ENCODE peak calls at places on chromosomes 7 and 10, in seven cellular contexts. X is esophagus squamous epithelium, L is A549, P is neural progenitor cell, T is right lobe of liver, N is HCT116, R is heart right ventricle. A is an unnamed sample.

GRCh38 chr10:77082601-77083252 is 554.9 kb downstream of the KCNMA1 start:
- DNase-seq in X (no peak), L (no peak), P (peak), T (no peak), N (no peak), R (no peak), A (no peak)

GRCh38 chr7:114419441-114420107 is 5.0 kb downstream of the FOXP2 start:
- DNase-seq in X (no peak), L (no peak), P (no peak), T (no peak), N (no peak), R (no peak), A (no peak)

GRCh38 chr10:98427011-98427515 is 12.1 kb upstream of the PYROXD2 start:
- DNase-seq in X (no peak), L (no peak), P (no peak), T (no peak), N (no peak), R (no peak), A (no peak)

GRCh38 chr7:140079121-140079536 is 16.4 kb upstream of the PARP12 start:
- DNase-seq in X (no peak), L (peak), P (peak), T (no peak), N (no peak), R (no peak), A (peak)

GRCh38 chr10:78838141-78838540 is 230.6 kb upstream of the ZMIZ1 start:
- DNase-seq in X (no peak), L (no peak), P (no peak), T (no peak), N (no peak), R (no peak), A (no peak)

GRCh38 chr10:101224910-101225823 is 4.1 kb downstream of the LBX1 start:
- DNase-seq in X (no peak), L (no peak), P (peak), T (no peak), N (no peak), R (no peak), A (no peak)

GRCh38 chr10:71218046-71218832 is 5.9 kb downstream of the UNC5B start:
- DNase-seq in X (no peak), L (no peak), P (no peak), T (no peak), N (peak), R (no peak), A (no peak)

GRCh38 chr7:113217314-113217713 is 99.0 kb upstream of the SMIM30 start:
- DNase-seq in X (no peak), L (no peak), P (no peak), T (no peak), N (no peak), R (no peak), A (no peak)

GRCh38 chr10:30818010-30818660 is 188.6 kb upstream of the LYZL2 start:
- DNase-seq in X (no peak), L (no peak), P (no peak), T (peak), N (no peak), R (peak), A (peak)

GRCh38 chr7:138257459-138258193 is 181.4 kb downstream of the AKR1D1 start:
- DNase-seq in X (no peak), L (no peak), P (no peak), T (no peak), N (no peak), R (peak), A (peak)

GRCh38 chr10:102535481-102536147 is 31.8 kb downstream of the SUFU start:
- DNase-seq in X (no peak), L (no peak), P (no peak), T (no peak), N (no peak), R (no peak), A (no peak)

GRCh38 chr10:74988055-74988773 is 123.2 kb upstream of the SAMD8 start:
- DNase-seq in X (no peak), L (no peak), P (no peak), T (no peak), N (no peak), R (no peak), A (no peak)

GRCh38 chr7:40008218-40008815 is 58.3 kb downstream of the CDK13 start:
- DNase-seq in X (no peak), L (peak), P (no peak), T (no peak), N (no peak), R (no peak), A (peak)

GRCh38 chr10:98371421-98371820 is 43.6 kb downstream of the PYROXD2 start:
- DNase-seq in X (no peak), L (no peak), P (no peak), T (no peak), N (no peak), R (no peak), A (no peak)

GRCh38 chr10:21526952-21527633 is 1.6 kb upstream of the SKIDA1 start:
- DNase-seq in X (no peak), L (no peak), P (peak), T (peak), N (no peak), R (peak), A (peak)

GRCh38 chr7:4266270-4267040 is 415.6 kb upstream of the FOXK1 start:
- DNase-seq in X (no peak), L (no peak), P (no peak), T (no peak), N (no peak), R (no peak), A (no peak)

GRCh38 chr10:68231916-68232315 is at the start of gene ATOH7:
- DNase-seq in X (no peak), L (no peak), P (peak), T (no peak), N (no peak), R (no peak), A (no peak)

GRCh38 chr10:21650353-21650752 is 116.3 kb downstream of the MLLT10 start:
- DNase-seq in X (no peak), L (no peak), P (no peak), T (no peak), N (no peak), R (no peak), A (no peak)

GRCh38 chr10:118692911-118693310 is 61.9 kb downstream of the CACUL1 start:
- DNase-seq in X (no peak), L (no peak), P (no peak), T (no peak), N (no peak), R (no peak), A (peak)

GRCh38 chr7:128847721-128848211 is 14.9 kb upstream of the ATP6V1F start:
- DNase-seq in X (no peak), L (no peak), P (no peak), T (no peak), N (no peak), R (no peak), A (no peak)

GRCh38 chr7:2175091-2175490 is 57.7 kb downstream of the MAD1L1 start:
- DNase-seq in X (no peak), L (no peak), P (no peak), T (no peak), N (no peak), R (no peak), A (peak)

GRCh38 chr7:111012799-111013675 is 77.9 kb upstream of the LRRN3 start:
- DNase-seq in X (no peak), L (no peak), P (no peak), T (no peak), N (no peak), R (no peak), A (no peak)

GRCh38 chr10:68992721-68993440 is 4.3 kb downstream of the KIFBP start:
- DNase-seq in X (no peak), L (no peak), P (no peak), T (no peak), N (no peak), R (peak), A (peak)

GRCh38 chr10:60281331-60281730 is 108.3 kb downstream of the ANK3 start:
- DNase-seq in X (no peak), L (no peak), P (no peak), T (no peak), N (no peak), R (no peak), A (no peak)

GRCh38 chr10:48697091-48697490 is 12.4 kb downstream of the WDFY4 start:
- DNase-seq in X (no peak), L (no peak), P (no peak), T (no peak), N (no peak), R (no peak), A (no peak)

GRCh38 chr7:120805636-120806388 is 52.1 kb downstream of the TSPAN12 start:
- DNase-seq in X (no peak), L (peak), P (peak), T (no peak), N (peak), R (peak), A (peak)

GRCh38 chr7:124423863-124424262 is 341.7 kb downstream of the GPR37 start:
- DNase-seq in X (no peak), L (no peak), P (no peak), T (no peak), N (no peak), R (no peak), A (no peak)

GRCh38 chr7:156446990-156447389 is 193.6 kb upstream of the RNF32 start:
- DNase-seq in X (no peak), L (no peak), P (no peak), T (no peak), N (no peak), R (no peak), A (no peak)

GRCh38 chr7:106111671-106112117 is 418 bp downstream of the SYPL1 start:
- DNase-seq in X (no peak), L (peak), P (peak), T (peak), N (peak), R (peak), A (peak)

GRCh38 chr10:87966454-87966853 is 103.0 kb downstream of the PTEN start:
- DNase-seq in X (no peak), L (no peak), P (no peak), T (no peak), N (no peak), R (no peak), A (no peak)

GRCh38 chr7:134844200-134844599 is 64.8 kb downstream of the CALD1 start:
- DNase-seq in X (no peak), L (no peak), P (no peak), T (no peak), N (no peak), R (no peak), A (no peak)

GRCh38 chr7:43586251-43586900 is 3.5 kb downstream of the STK17A start:
- DNase-seq in X (no peak), L (no peak), P (no peak), T (no peak), N (no peak), R (no peak), A (no peak)

GRCh38 chr7:43590862-43591550 is 8.1 kb downstream of the STK17A start:
- DNase-seq in X (no peak), L (no peak), P (no peak), T (no peak), N (no peak), R (no peak), A (no peak)

GRCh38 chr7:43589728-43590127 is 6.8 kb downstream of the STK17A start:
- DNase-seq in X (no peak), L (no peak), P (no peak), T (no peak), N (no peak), R (no peak), A (no peak)

GRCh38 chr7:43589133-43589478 is 6.2 kb downstream of the STK17A start:
- DNase-seq in X (no peak), L (no peak), P (no peak), T (no peak), N (no peak), R (no peak), A (no peak)

GRCh38 chr7:43588477-43589132 is 5.7 kb downstream of the STK17A start:
- DNase-seq in X (no peak), L (no peak), P (no peak), T (no peak), N (no peak), R (no peak), A (no peak)
- H3K27ac ChIP-seq in X (no peak), L (no peak), P (no peak), T (no peak), N (no peak), R (no peak), A (no peak)

DNA sequence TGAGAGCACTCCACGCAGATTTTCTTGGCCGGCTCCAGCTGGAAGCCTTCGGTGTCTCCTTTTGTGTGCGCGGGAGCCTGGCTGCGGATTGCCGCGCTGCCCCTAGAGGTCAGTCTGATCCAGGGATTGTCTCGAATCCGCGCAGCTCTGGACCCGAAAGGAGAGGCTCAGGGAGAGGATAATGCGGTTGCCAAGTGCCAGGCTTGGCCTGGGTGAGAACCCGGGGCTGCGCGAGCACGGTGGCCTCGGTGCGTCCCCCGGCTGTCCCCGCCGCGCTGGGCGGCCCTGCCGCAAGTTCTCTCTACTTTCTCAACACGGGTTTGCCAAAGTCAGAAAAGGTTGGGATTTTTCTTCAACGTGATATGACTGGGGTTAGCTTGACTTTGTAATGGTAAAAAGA is 140.9 kb downstream of the ADCYAP1R1 start:
- DNase-seq in X (no peak), L (peak), P (peak), T (peak), N (peak), R (peak), A (peak)
- TF ChIP-seq CTCF in X (peak), L (peak), P (peak), T (peak), N (peak), R (peak), A (peak)

GRCh38 chr7:158818325-158819213 is 10.7 kb downstream of the ESYT2 start:
- DNase-seq in X (peak), L (peak), P (peak), T (peak), N (peak), R (peak), A (peak)
- H3K4me3 ChIP-seq in X (peak), L (peak), P (no peak), T (no peak), N (peak), R (peak), A (peak)

GRCh38 chr10:112711366-112711765 is 238.7 kb upstream of the TCF7L2 start:
- DNase-seq in X (no peak), L (no peak), P (no peak), T (no peak), N (no peak), R (no peak), A (peak)

GRCh38 chr10:112712536-112712935 is 237.5 kb upstream of the TCF7L2 start:
- DNase-seq in X (no peak), L (no peak), P (no peak), T (no peak), N (no peak), R (no peak), A (no peak)

GRCh38 chr10:112715581-112715980 is 234.5 kb upstream of the TCF7L2 start:
- DNase-seq in X (no peak), L (no peak), P (no peak), T (no peak), N (no peak), R (no peak), A (no peak)

GRCh38 chr10:112716076-112716475 is 234.0 kb upstream of the TCF7L2 start:
- DNase-seq in X (no peak), L (no peak), P (no peak), T (no peak), N (no peak), R (no peak), A (no peak)

DNA sequence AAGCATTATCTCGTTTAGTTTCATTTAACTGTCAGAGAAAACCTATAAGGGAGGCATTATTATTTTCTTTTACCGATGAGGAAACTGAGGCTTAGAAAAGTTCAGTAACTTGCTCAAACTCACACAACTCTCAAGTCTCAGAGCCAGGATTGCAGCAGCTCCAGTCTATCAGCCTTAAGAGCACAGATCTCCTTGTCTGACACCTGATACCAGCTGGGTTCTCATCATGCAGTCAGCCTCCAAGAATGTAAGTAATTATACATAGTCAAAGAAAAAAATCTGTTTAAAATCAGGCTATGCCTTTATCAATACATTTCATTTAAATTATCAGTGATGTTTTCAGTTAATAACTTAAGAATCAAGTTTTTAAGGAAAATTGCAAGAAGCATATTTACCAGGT is 236.6 kb upstream of the TCF7L2 start:
- DNase-seq in X (no peak), L (no peak), P (no peak), T (no peak), N (no peak), R (no peak), A (no peak)
- H3K27ac ChIP-seq in X (no peak), L (no peak), P (no peak), T (no peak), N (no peak), R (no peak), A (no peak)

GRCh38 chr7:12519682-12520009 is 50.9 kb upstream of the SCIN start:
- DNase-seq in X (no peak), L (no peak), P (no peak), T (no peak), N (no peak), R (no peak), A (no peak)

GRCh38 chr7:12518920-12519681 is 51.4 kb upstream of the SCIN start:
- DNase-seq in X (no peak), L (peak), P (peak), T (no peak), N (no peak), R (no peak), A (no peak)

GRCh38 chr7:12529971-12530710 is 40.4 kb upstream of the SCIN start:
- DNase-seq in X (no peak), L (no peak), P (no peak), T (no peak), N (no peak), R (no peak), A (no peak)

GRCh38 chr7:12524794-12525386 is 45.6 kb upstream of the SCIN start:
- DNase-seq in X (no peak), L (peak), P (peak), T (no peak), N (peak), R (no peak), A (peak)
- TF ChIP-seq CTCF in X (peak), L (peak), P (peak), T (peak), N (peak), R (peak), A (no peak)

GRCh38 chr7:150979706-150980390 is 1.7 kb upstream of the KCNH2 start:
- DNase-seq in X (no peak), L (peak), P (no peak), T (peak), N (no peak), R (no peak), A (no peak)

GRCh38 chr7:150976529-150977381 is 1.4 kb downstream of the KCNH2 start:
- DNase-seq in X (no peak), L (no peak), P (peak), T (no peak), N (no peak), R (peak), A (no peak)

GRCh38 chr7:150975536-150976285 is 2.4 kb downstream of the KCNH2 start:
- DNase-seq in X (no peak), L (no peak), P (no peak), T (no peak), N (no peak), R (no peak), A (no peak)

GRCh38 chr7:150978136-150978789 is at the start of gene KCNH2:
- DNase-seq in X (no peak), L (peak), P (peak), T (no peak), N (no peak), R (peak), A (no peak)

DNA sequence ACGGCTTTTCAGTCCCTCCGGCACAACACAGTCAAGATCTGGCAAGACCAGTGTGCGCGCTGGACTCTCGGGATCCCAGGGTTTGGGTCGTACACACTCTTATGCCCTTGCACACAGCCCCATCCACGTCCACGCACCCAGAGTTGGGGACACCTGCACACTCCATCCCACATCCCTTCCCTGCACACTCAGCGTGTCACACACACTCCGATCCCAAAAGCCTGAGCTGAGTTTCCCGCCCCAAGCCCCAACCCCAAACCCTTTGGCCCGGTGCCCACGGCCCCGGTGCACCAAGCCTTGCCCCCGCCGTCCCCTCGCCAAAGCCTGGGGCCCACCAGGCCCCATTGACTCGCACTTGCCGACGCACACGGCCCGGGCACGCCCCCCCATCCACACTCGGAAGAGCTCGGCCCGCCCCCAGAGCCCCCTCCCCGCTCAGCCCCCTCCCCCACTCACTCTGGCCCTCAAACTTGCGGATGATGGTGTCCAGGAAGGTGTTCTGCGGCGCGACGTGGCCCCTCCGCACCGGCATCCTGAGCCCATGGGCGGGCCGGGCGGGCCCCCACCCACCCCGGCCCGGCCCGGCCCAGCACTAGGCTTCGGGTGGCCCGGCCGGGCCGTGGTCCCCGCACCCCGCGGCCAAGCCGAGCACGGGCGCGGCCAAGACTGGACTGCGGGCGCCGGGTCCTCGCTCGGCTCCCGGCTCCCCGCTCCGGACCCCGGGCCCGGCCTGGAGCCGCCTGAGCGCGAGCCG is 562 bp downstream of the KCNH2 start:
- DNase-seq in X (no peak), L (no peak), P (peak), T (no peak), N (no peak), R (no peak), A (no peak)
- H3K4me3 ChIP-seq in X (peak), L (peak), P (peak), T (no peak), N (peak), R (peak), A (no peak)

GRCh38 chr10:132477066-132477397 is 60.6 kb upstream of the INPP5A start:
- DNase-seq in X (no peak), L (no peak), P (no peak), T (peak), N (no peak), R (no peak), A (no peak)
- H3K27ac ChIP-seq in X (no peak), L (no peak), P (no peak), T (no peak), N (no peak), R (no peak), A (no peak)

A was measured in brain microvascular endothelial cell.